ENCODE peak calls at places on chromosomes 1 and 21, in five cellular contexts. Z is heart right ventricle; M is GM04503; J is activated naive CD4-positive, alpha-beta T cell treated with anti-CD3 and anti-CD28 coated beads, Interleukin-2, amount 50 U/mL, for 16 hours; V is type B pancreatic cell. N is an unnamed sample.

GRCh38 chr1:4023678-4024077 is 123.6 kb upstream of the C1orf174 start:
- DNase-seq in Z (no peak), M (no peak), J (no peak), V (peak), N (no peak)

GRCh38 chr1:56052090-56052489 is 527.3 kb downstream of the PLPP3 start:
- DNase-seq in Z (no peak), M (no peak), J (no peak), V (no peak), N (no peak)

GRCh38 chr21:30695956-30696355 is 22.6 kb downstream of the KRTAP21-3 start:
- DNase-seq in Z (no peak), M (no peak), J (no peak), V (no peak), N (no peak)

GRCh38 chr1:232704694-232705680 is 75.1 kb upstream of the SIPA1L2 start:
- DNase-seq in Z (no peak), M (peak), J (no peak), V (no peak), N (no peak)

GRCh38 chr1:11180342-11180744 is 8.8 kb upstream of the ANGPTL7 start:
- DNase-seq in Z (no peak), M (peak), J (no peak), V (no peak), N (no peak)

GRCh38 chr1:74505889-74506288 is 6.5 kb downstream of the LRRC53 start:
- DNase-seq in Z (no peak), M (no peak), J (no peak), V (no peak), N (no peak)

GRCh38 chr1:41350055-41350378 is 11.2 kb upstream of the FOXO6 start:
- DNase-seq in Z (no peak), M (no peak), J (no peak), V (no peak), N (no peak)

GRCh38 chr1:67149179-67149770 is 14.5 kb upstream of the C1orf141 start:
- DNase-seq in Z (peak), M (peak), J (peak), V (no peak), N (peak)

GRCh38 chr1:20033396-20033795 is 36.6 kb upstream of the PLA2G5 start:
- DNase-seq in Z (no peak), M (no peak), J (no peak), V (no peak), N (no peak)

GRCh38 chr1:205447457-205448415 is 8.1 kb downstream of the BLACAT1 start:
- DNase-seq in Z (no peak), M (no peak), J (no peak), V (no peak), N (no peak)

GRCh38 chr21:37459575-37459974 is 93.0 kb downstream of the DYRK1A start:
- DNase-seq in Z (no peak), M (no peak), J (no peak), V (no peak), N (no peak)

GRCh38 chr1:12552951-12553921 is 64.8 kb downstream of the DHRS3 start:
- DNase-seq in Z (no peak), M (no peak), J (no peak), V (no peak), N (no peak)

GRCh38 chr1:185996211-185996610 is 262.0 kb downstream of the HMCN1 start:
- DNase-seq in Z (peak), M (no peak), J (no peak), V (no peak), N (no peak)

GRCh38 chr1:22826630-22827580 is 116.3 kb downstream of the EPHB2 start:
- DNase-seq in Z (peak), M (no peak), J (no peak), V (no peak), N (no peak)

GRCh38 chr1:179021873-179022272 is 3.8 kb upstream of the FAM20B start:
- DNase-seq in Z (no peak), M (no peak), J (no peak), V (no peak), N (no peak)

GRCh38 chr1:89257036-89257435 is 15.6 kb downstream of the GBP5 start:
- DNase-seq in Z (no peak), M (no peak), J (no peak), V (no peak), N (no peak)

GRCh38 chr1:4986266-4986665 is 331.9 kb downstream of the AJAP1 start:
- DNase-seq in Z (no peak), M (no peak), J (no peak), V (no peak), N (no peak)

GRCh38 chr21:44024895-44025353 is 12.8 kb downstream of the TRAPPC10 start:
- DNase-seq in Z (peak), M (peak), J (no peak), V (no peak), N (no peak)

GRCh38 chr1:221227872-221228337 is 348.7 kb downstream of the HLX start:
- DNase-seq in Z (no peak), M (no peak), J (no peak), V (no peak), N (no peak)

GRCh38 chr1:11176081-11176706 is 13.0 kb upstream of the ANGPTL7 start:
- DNase-seq in Z (peak), M (peak), J (no peak), V (no peak), N (no peak)

GRCh38 chr1:65049941-65050713 is 83.8 kb upstream of the JAK1 start:
- DNase-seq in Z (no peak), M (no peak), J (no peak), V (no peak), N (peak)

GRCh38 chr1:6922096-6922931 is 137.1 kb downstream of the CAMTA1 start:
- DNase-seq in Z (no peak), M (peak), J (no peak), V (no peak), N (peak)

N was measured in MM.1S.